ENCODE peak calls at places on chromosome 1, in five cellular contexts. F is ovary, P is stomach, A is breast epithelium, X is IMR-90. J is an unnamed sample.

GRCh38 chr1:101238681-101239094 is 1.9 kb downstream of the S1PR1 start:
- DNase-seq in F (peak; percentile 78), A (peak; percentile 61), X (peak; percentile 91), P (peak; percentile 84), J (peak; percentile 95)

GRCh38 chr1:196887515-196888239 is at the start of gene CFHR4:
- DNase-seq in F (no peak), P (no peak), A (no peak), X (no peak), J (no peak)

GRCh38 chr1:201213926-201214325 is 23.3 kb downstream of the IGFN1 start:
- DNase-seq in A (no peak), P (peak; percentile 15), X (no peak), F (no peak), J (no peak)

GRCh38 chr1:205243355-205244191 is 15.8 kb downstream of the TMCC2 start:
- DNase-seq in P (no peak), X (no peak), F (no peak), A (no peak), J (no peak)

GRCh38 chr1:156746716-156747631 is 4.5 kb downstream of the HDGF start:
- DNase-seq in X (peak; percentile 90), P (peak; percentile 88), F (peak; percentile 95), A (peak; percentile 96), J (peak; percentile 99)

GRCh38 chr1:244322791-244323521 is 128.8 kb downstream of the ADSS2 start:
- DNase-seq in P (peak; percentile 49), X (peak; percentile 98), F (no peak), A (peak; percentile 64), J (no peak)

GRCh38 chr1:63635681-63636080 is 42.5 kb downstream of the PGM1 start:
- DNase-seq in X (peak; percentile 47), F (no peak), P (no peak), A (no peak), J (no peak)

GRCh38 chr1:110548381-110548780 is 29.4 kb upstream of the KCNA10 start:
- DNase-seq in A (no peak), F (no peak), P (peak; percentile 38), X (peak; percentile 8), J (no peak)

GRCh38 chr1:220335668-220336067 is 63.4 kb upstream of the RAB3GAP2 start:
- DNase-seq in A (peak; percentile 21), F (no peak), P (peak; percentile 87), X (no peak), J (no peak)

GRCh38 chr1:162639718-162640117 is 7.5 kb downstream of the DDR2 start:
- DNase-seq in X (no peak), F (no peak), P (no peak), A (no peak), J (no peak)

GRCh38 chr1:57872913-57873312 is 449.1 kb upstream of the DAB1 start:
- DNase-seq in F (no peak), P (no peak), X (no peak), A (no peak), J (no peak)

GRCh38 chr1:239387304-239388231 is 1.2 kb downstream of the CHRM3 start:
- DNase-seq in F (peak; percentile 53), P (peak; percentile 29), X (no peak), A (no peak), J (no peak)

GRCh38 chr1:54273837-54274192 is 73.8 kb downstream of the MRPL37 start:
- DNase-seq in A (no peak), P (no peak), X (no peak), F (peak; percentile 75), J (no peak)

GRCh38 chr1:44924835-44925464 is 61.4 kb downstream of the EIF2B3 start:
- DNase-seq in X (peak; percentile 95), P (no peak), F (no peak), A (no peak), J (no peak)

GRCh38 chr1:3066250-3066711 is 2.7 kb upstream of the PRDM16 start:
- DNase-seq in X (no peak), A (no peak), P (peak; percentile 81), F (peak; percentile 31), J (no peak)

GRCh38 chr1:191279266-191279800 is 801.7 kb upstream of the BRINP3 start:
- DNase-seq in X (no peak), A (no peak), F (no peak), P (no peak), J (no peak)

GRCh38 chr1:161196521-161197451 is 2.1 kb downstream of the ADAMTS4 start:
- DNase-seq in P (no peak), F (peak; percentile 72), A (no peak), X (peak; percentile 75), J (no peak)
- TF ChIP-seq POLR2A in P (no peak), F (no peak), A (no peak), X (no peak), J (no peak)

GRCh38 chr1:41151846-41152245 is 90.3 kb downstream of the SCMH1 start:
- DNase-seq in X (no peak), F (no peak), A (no peak), P (no peak), J (no peak)
- H3K36me3 ChIP-seq in X (peaks cover 4% of the 10 kb centered on the region), F (no peaks in the 10 kb centered on the region), A (no peaks in the 10 kb centered on the region), P (peaks cover 15% of the 10 kb centered on the region), J (no peaks in the 10 kb centered on the region)

DNA sequence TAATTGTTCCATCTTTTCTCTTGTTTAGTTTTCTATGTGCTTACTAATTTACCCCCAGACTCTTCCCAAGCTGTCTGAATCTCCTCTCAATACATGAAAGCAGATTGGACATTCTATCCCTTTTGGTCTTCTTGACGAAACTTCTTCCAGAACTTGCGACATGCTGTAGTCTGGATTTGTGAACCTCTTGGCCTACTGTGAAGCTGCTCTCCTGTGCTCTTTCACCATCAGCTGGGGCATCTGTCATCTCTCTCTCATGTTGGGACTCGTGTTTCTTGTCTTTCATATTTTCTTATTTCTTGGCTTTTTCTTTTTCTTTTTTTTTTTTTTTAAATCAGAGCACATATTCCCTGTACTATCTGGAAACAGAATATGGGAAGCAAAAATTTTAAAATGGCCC is 6.8 kb downstream of the CPT2 start:
- DNase-seq in P (no peak), F (no peak), A (no peak), X (no peak), J (no peak)
- H3K4me1 ChIP-seq in P (peaks cover 17% of the 10 kb centered on the region), F (peaks cover under 1% of the 10 kb centered on the region), A (no peaks in the 10 kb centered on the region), X (peaks cover under 1% of the 10 kb centered on the region), J (peaks cover 9% of the 10 kb centered on the region)

DNA sequence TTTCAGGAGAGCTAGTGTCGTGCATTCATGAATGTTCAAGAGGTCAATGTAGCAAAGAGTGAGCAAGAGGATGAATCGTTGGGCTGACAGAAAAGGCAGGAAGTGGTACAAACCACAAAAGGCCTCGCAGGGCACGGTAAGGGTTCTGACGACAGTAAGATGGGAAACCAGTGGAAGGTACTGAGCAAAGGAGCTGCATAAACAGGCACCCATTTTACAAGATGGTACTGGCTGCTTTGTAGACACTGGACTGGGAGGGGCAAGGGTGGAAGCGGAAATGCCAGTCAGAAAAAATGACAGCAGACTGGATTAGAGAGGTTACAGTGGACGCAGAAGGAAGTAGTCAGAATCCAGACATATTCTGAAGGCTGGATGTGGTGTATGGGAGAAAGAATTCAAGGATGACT is 123.5 kb downstream of the PTPN14 start:
- DNase-seq in F (no peak), X (peak; percentile 98), P (peak; percentile 29), A (no peak), J (no peak)
- TF ChIP-seq POLR2A in F (no peak), X (no peak), P (no peak), A (no peak), J (no peak)

GRCh38 chr1:119737040-119737682 is 25.4 kb downstream of the PHGDH start:
- DNase-seq in A (peak; percentile 62), X (no peak), F (peak; percentile 56), P (peak; percentile 84), J (no peak)

GRCh38 chr1:119740261-119740660 is 28.4 kb downstream of the HMGCS2 start:
- DNase-seq in X (no peak), P (no peak), A (no peak), F (no peak), J (no peak)

GRCh38 chr1:119739150-119739549 is 27.4 kb downstream of the PHGDH start:
- DNase-seq in A (no peak), X (no peak), P (no peak), F (no peak), J (no peak)

GRCh38 chr1:119736649-119737039 is 24.9 kb downstream of the PHGDH start:
- DNase-seq in A (no peak), X (no peak), F (no peak), P (no peak), J (no peak)

GRCh38 chr1:119738100-119738720 is 26.5 kb downstream of the PHGDH start:
- DNase-seq in A (no peak), P (no peak), X (no peak), F (no peak), J (no peak)
- H3K36me3 ChIP-seq in A (no peaks in the 10 kb centered on the region), P (peaks cover 63% of the 10 kb centered on the region), X (peaks cover 80% of the 10 kb centered on the region), F (no peaks in the 10 kb centered on the region), J (peaks cover 34% of the 10 kb centered on the region)

GRCh38 chr1:221719278-221719597 is 22.7 kb downstream of the DUSP10 start:
- DNase-seq in P (no peak), F (no peak), X (no peak), A (no peak), J (no peak)
- H3K4me1 ChIP-seq in P (peaks cover 59% of the 10 kb centered on the region), F (peaks cover 7% of the 10 kb centered on the region), X (peaks cover 63% of the 10 kb centered on the region), A (no peaks in the 10 kb centered on the region), J (peaks cover 29% of the 10 kb centered on the region)

GRCh38 chr1:23344111-23344986 is at the start of gene HNRNPR:
- DNase-seq in F (peak; percentile 100), A (peak; percentile 100), P (peak; percentile 99), X (peak; percentile 100), J (peak; percentile 100)
- TF ChIP-seq POLR2A in F (peak; percentile 87), A (peak; percentile 63), P (peak; percentile 32), X (no peak), J (peak; percentile 87)

J was measured in esophagus muscularis mucosa.